ENCODE peak calls at places on chromosomes 16 and 17, in four cellular contexts. X is GM12864, U is fibroblast of pulmonary artery, Y is astrocyte. Z is an unnamed sample.

GRCh38 chr17:4499431-4500187 is 928 bp downstream of the SPNS2 start:
- DNase-seq in Y (no peak), X (no peak), U (no peak), Z (no peak)

GRCh38 chr16:80391095-80391494 is 149.7 kb upstream of the DYNLRB2 start:
- DNase-seq in U (no peak), X (no peak), Y (no peak), Z (no peak)

GRCh38 chr16:47660540-47660939 is 199.4 kb downstream of the PHKB start:
- DNase-seq in X (no peak), U (no peak), Y (no peak), Z (no peak)

GRCh38 chr17:9677411-9677810 is 32.1 kb downstream of the USP43 start:
- DNase-seq in U (no peak), X (no peak), Y (no peak), Z (no peak)

GRCh38 chr17:34146440-34147043 is 108.5 kb upstream of the CCL2 start:
- DNase-seq in U (no peak), X (no peak), Y (no peak), Z (no peak)

GRCh38 chr16:66408181-66409048 is 18.7 kb upstream of the BEAN1 start:
- DNase-seq in Y (peak), X (no peak), U (peak), Z (no peak)

GRCh38 chr17:37168731-37169353 is 206.9 kb upstream of the C17orf78 start:
- DNase-seq in X (no peak), Y (no peak), U (no peak), Z (no peak)

GRCh38 chr17:44556114-44556853 is 1.0 kb upstream of the FZD2 start:
- DNase-seq in X (peak), Y (no peak), U (peak), Z (no peak)

GRCh38 chr16:64964126-64964540 is 157.7 kb downstream of the CDH11 start:
- DNase-seq in X (no peak), U (peak), Y (peak), Z (no peak)

GRCh38 chr17:56144205-56144604 is 9.1 kb upstream of the ANKFN1 start:
- DNase-seq in Y (no peak), U (no peak), X (no peak), Z (no peak)

GRCh38 chr16:50151322-50151721 is 1.8 kb upstream of the TENT4B start:
- DNase-seq in Y (no peak), X (no peak), U (no peak), Z (no peak)

GRCh38 chr16:26649646-26650045 is 417.1 kb upstream of the C16orf82 start:
- DNase-seq in Y (no peak), U (no peak), X (no peak), Z (no peak)

GRCh38 chr17:76153640-76154039 is 12.6 kb upstream of the FOXJ1 start:
- DNase-seq in X (no peak), U (peak), Y (peak), Z (no peak)

GRCh38 chr17:48577946-48578615 is at the start of gene HOXB4:
- DNase-seq in U (peak), Y (peak), X (peak), Z (no peak)

GRCh38 chr17:21166599-21167265 is 40.0 kb downstream of the DHRS7B start:
- DNase-seq in Y (peak), U (peak), X (no peak), Z (no peak)

GRCh38 chr16:73369841-73370240 is 321.9 kb upstream of the ZFHX3 start:
- DNase-seq in X (no peak), U (no peak), Y (no peak), Z (no peak)

GRCh38 chr17:50507871-50508572 is at the start of gene MYCBPAP:
- DNase-seq in X (peak), U (peak), Y (peak), Z (peak)

GRCh38 chr16:85151603-85152413 is 39.5 kb upstream of the CIBAR2 start:
- DNase-seq in U (peak), X (no peak), Y (peak), Z (no peak)

GRCh38 chr17:33038740-33039139 is 47.1 kb downstream of the SPACA3 start:
- DNase-seq in Y (peak), U (peak), X (no peak), Z (no peak)

GRCh38 chr17:82252511-82253178 is 20.9 kb downstream of the CSNK1D start:
- DNase-seq in U (no peak), X (no peak), Y (no peak), Z (peak)

GRCh38 chr17:82106697-82107305 is 8.8 kb upstream of the FASN start:
- DNase-seq in Y (no peak), U (no peak), X (no peak), Z (no peak)

GRCh38 chr17:47810200-47810821 is 11.3 kb downstream of the OSBPL7 start:
- DNase-seq in X (no peak), U (peak), Y (peak), Z (peak)

GRCh38 chr17:7982171-7982570 is 20.2 kb upstream of the GUCY2D start:
- DNase-seq in X (no peak), U (peak), Y (peak), Z (no peak)

GRCh38 chr17:67052720-67053437 is 8.5 kb downstream of the CACNG1 start:
- DNase-seq in Y (no peak), X (no peak), U (no peak), Z (no peak)

GRCh38 chr16:9062301-9062700 is 29.1 kb upstream of the HAPSTR1 start:
- DNase-seq in U (no peak), X (no peak), Y (no peak), Z (no peak)

GRCh38 chr16:64695684-64696083 is 426.2 kb downstream of the CDH11 start:
- DNase-seq in U (no peak), Y (no peak), X (no peak), Z (no peak)

GRCh38 chr17:61196302-61196704 is 203.3 kb upstream of the TBX2 start:
- DNase-seq in U (no peak), X (no peak), Y (no peak), Z (no peak)

GRCh38 chr17:42868338-42868737 is 17.3 kb downstream of the AOC3 start:
- DNase-seq in Y (no peak), X (no peak), U (no peak), Z (no peak)

GRCh38 chr16:75458029-75458428 is 6.5 kb downstream of the TMEM170A start:
- DNase-seq in Y (no peak), X (no peak), U (no peak), Z (no peak)

GRCh38 chr17:17075037-17075755 is 32.9 kb downstream of the MPRIP start:
- DNase-seq in U (peak), X (no peak), Y (peak), Z (peak)

GRCh38 chr17:44758414-44759095 is at the start of gene ADAM11:
- DNase-seq in U (no peak), X (no peak), Y (no peak), Z (no peak)

GRCh38 chr17:39235555-39236221 is 9.9 kb upstream of the STAC2 start:
- DNase-seq in U (peak), Y (peak), X (peak), Z (peak)

GRCh38 chr16:26645629-26646028 is 421.1 kb upstream of the C16orf82 start:
- DNase-seq in U (no peak), Y (no peak), X (no peak), Z (no peak)

GRCh38 chr17:69103557-69104233 is 38.0 kb downstream of the ABCA6 start:
- DNase-seq in U (no peak), X (no peak), Y (no peak), Z (no peak)

GRCh38 chr16:81610144-81610842 is 165.7 kb downstream of the CMIP start:
- DNase-seq in Y (peak), X (no peak), U (peak), Z (no peak)

GRCh38 chr17:50531428-50532025 is 1.0 kb upstream of the EPN3 start:
- DNase-seq in X (no peak), U (no peak), Y (no peak), Z (no peak)

GRCh38 chr17:48542114-48542955 is 2.6 kb downstream of the HOXB2 start:
- DNase-seq in Y (no peak), U (peak), X (no peak), Z (no peak)

GRCh38 chr16:49194499-49195260 is 87.0 kb downstream of the CBLN1 start:
- DNase-seq in Y (no peak), U (no peak), X (no peak), Z (no peak)

GRCh38 chr17:49696233-49696761 is 11.5 kb downstream of the SLC35B1 start:
- DNase-seq in U (no peak), Y (no peak), X (peak), Z (no peak)

GRCh38 chr17:30237296-30238002 is 2.0 kb upstream of the SLC6A4 start:
- DNase-seq in X (no peak), Y (no peak), U (no peak), Z (no peak)

GRCh38 chr17:28368915-28369683 is 1.0 kb downstream of the VTN start:
- DNase-seq in X (no peak), Y (no peak), U (no peak), Z (no peak)

GRCh38 chr17:28370744-28371103 is 617 bp upstream of the VTN start:
- DNase-seq in Y (no peak), X (no peak), U (no peak), Z (no peak)

GRCh38 chr17:28369684-28370034 is 448 bp downstream of the VTN start:
- DNase-seq in Y (no peak), X (no peak), U (no peak), Z (no peak)

GRCh38 chr17:28371245-28372202 is at the start of gene SARM1:
- DNase-seq in X (peak), Y (peak), U (peak), Z (peak)

GRCh38 chr17:28370035-28370743 is at the start of gene VTN:
- DNase-seq in U (peak), X (no peak), Y (no peak), Z (no peak)
- TF ChIP-seq CTCF in U (no peak), X (no peak), Y (no peak), Z (no peak)

DNA sequence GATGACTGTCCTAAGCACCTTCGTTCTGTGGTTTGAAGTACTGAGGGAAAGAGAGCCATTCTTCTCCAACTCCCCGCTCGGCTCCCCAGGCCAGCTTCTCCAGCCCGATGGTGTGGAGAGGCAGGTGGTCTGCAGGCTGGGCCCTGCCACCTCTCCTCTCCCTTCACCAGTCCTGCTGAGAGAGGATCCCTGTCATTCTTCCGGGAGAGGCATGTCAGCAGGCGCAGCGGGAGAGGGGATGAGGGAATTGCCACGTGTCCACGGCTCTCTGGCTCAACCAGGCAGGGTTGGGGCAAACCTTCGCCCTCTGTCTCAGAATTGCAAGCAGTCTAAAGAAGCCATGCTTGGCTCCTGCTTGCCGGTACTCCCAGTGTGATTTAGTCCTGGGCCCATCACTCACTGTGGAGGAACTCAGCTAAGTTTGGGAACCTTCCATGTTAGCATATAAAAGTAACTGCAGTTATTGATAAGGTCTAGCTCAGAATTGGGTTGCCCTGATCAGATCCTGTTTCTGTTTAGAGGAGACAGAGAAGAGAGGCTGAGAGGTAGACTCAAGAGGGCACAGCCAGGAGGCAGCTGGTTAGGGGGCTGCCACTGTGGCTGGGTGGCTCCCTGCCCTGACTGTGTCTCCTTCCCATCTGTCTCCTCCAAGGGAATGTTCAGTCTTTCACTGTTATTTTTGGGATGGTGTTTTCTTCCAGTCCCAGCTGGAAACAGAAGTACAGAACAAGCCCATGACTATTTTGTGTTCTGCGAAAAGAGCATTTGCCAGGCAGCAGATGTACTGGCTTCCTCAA is 17.4 kb downstream of the HS3ST3B1 start:
- DNase-seq in X (no peak), U (no peak), Y (no peak), Z (no peak)
- TF ChIP-seq CTCF in X (no peak), U (no peak), Y (no peak), Z (no peak)

GRCh38 chr17:65918921-65919546 is 272.9 kb downstream of the CEP112 start:
- DNase-seq in U (peak), Y (no peak), X (no peak), Z (no peak)
- TF ChIP-seq CTCF in U (peak), Y (no peak), X (no peak), Z (peak)

DNA sequence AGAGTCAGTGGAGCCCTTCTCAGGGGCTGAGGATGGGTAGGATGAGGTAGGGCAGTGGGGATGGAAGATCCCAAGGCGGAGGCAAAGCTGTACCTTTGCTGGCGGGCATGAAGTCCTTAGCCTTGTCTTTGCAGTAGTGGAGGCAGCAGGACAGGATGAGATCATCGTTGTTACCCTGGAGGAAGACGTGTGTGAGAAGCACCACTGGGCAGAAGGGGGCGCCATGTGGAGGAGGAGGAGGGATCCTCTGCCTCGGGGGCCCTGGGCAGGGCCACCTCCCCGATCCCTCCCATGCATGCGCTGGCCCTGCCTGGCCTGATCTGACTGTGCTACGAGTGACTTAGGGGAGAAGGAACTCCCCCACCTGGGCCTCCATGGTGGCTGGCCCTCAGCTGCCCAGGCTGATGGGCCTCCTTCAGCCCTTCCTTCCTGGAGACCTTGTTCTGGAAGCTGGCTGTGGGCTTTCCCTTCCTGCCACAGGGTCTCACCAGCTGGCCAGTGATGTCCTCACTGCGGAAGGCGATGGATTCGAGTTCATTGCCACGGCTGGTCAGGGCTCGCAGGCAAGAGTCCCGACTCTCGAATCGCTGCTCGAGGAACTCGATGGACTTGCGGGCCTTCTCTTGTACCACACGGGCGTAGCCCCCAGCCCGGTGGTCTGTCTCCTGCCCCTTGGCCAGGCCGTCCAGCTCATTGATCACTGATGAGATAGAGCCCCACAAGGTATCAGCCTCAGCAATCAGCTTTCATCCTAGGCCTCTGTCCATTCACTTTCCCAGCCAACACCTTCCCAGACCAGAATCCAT is 10.3 kb downstream of the HIC1 start:
- DNase-seq in X (no peak), U (peak), Y (peak), Z (no peak)
- TF ChIP-seq CTCF in X (peak), U (peak), Y (peak), Z (peak)

GRCh38 chr17:74455025-74455585 is 11.3 kb upstream of the CD300A start:
- DNase-seq in U (no peak), Y (no peak), X (no peak), Z (no peak)

GRCh38 chr17:74457820-74458166 is 8.6 kb upstream of the CD300A start:
- DNase-seq in U (no peak), X (no peak), Y (no peak), Z (no peak)

GRCh38 chr17:74459622-74460021 is 6.8 kb upstream of the CD300A start:
- DNase-seq in Y (no peak), X (no peak), U (no peak), Z (no peak)

GRCh38 chr17:74458835-74459234 is 7.6 kb upstream of the CD300A start:
- DNase-seq in Y (no peak), X (no peak), U (no peak), Z (no peak)

DNA sequence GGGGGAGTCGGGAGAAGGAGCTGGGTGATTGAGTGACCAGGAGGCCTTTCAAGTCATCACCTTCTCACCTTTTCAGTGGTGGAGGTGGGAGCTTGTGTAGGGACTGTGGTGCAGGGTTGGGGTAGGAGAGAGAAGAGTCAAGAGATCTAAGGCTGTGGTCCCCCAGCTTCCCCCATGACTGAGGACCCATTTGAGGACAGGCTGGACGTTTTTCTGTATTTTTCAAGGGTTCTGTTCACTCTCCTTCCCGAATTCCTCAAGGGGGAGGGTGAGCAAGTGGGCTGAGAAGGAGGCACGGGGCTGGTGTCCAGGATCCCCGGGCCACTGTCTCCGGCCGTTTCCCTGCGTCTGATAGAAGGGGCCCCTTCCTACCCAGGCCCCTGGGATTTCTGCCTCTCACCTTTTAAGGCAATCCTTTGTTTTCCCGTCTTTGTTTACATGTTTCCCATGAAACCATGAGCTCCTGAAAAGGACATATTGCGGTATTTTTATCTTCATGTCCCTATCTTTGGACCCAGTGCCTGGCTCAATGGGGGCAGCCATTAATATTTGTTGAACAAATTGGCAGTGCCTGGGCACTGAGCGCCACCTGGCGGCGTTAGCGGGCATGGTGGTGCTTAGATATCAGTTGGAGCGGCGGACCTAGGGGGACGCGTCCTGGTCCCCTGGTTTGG is 9.2 kb upstream of the CD300A start:
- DNase-seq in X (no peak), U (peak), Y (no peak), Z (no peak)
- TF ChIP-seq CTCF in X (peak), U (peak), Y (peak), Z (peak)

DNA sequence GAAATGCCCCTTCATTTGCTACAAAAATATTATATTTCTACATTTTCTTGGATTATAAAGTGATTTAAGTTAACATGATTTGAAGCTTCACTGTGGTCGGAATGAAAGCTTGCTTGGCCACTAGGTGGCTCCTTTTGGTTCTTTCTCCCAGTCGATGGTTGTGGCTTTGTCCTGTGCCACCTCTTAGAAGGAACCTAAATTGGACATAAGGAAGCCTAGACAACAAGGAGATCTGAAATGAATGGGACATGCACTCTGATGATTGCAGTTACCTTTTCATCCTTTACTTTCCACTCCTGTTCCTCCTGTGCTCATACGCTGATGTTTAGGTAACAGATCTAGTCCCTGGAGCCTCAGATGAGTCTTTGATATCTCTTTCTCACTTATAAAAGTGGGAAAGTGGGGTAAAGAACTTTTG is 39.2 kb downstream of the FTO start:
- DNase-seq in U (peak), X (no peak), Y (no peak), Z (no peak)
- TF ChIP-seq CTCF in U (peak), X (peak), Y (peak), Z (peak)

GRCh38 chr17:73646409-73647305 is 2.4 kb upstream of the SDK2 start:
- DNase-seq in Y (no peak), U (no peak), X (no peak), Z (no peak)
- TF ChIP-seq CTCF in Y (peak), U (no peak), X (no peak), Z (peak)

DNA sequence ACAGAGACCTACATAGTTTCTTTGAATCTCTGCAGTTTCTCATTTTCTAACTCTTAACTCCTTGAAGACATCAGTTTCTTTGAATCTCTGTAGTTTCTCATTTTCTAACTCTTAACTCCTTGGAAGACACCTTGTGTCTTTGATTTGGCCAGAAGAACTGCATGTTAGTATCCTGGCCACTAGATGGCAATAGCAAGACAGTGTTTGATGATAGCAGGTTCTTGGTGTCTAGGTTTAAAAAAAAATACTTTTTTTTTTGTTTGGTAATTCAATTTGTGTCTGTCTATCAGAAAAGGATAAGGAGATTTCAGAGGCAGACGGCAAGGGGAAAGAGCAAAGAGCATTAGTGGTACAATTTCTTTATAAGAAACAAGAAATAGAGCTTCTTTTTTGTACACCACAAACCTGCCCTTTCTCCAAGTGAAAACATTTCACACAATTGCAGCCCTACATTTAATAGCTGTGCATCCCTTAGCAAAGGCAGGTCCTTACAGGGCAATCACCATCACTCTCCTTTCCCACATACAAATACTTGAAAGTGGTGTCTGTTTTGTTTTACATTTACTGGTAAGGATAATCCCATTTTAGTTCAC is 1324.9 kb upstream of the CDH8 start:
- DNase-seq in U (peak), X (peak), Y (peak), Z (no peak)
- TF ChIP-seq CTCF in U (peak), X (peak), Y (peak), Z (peak)

GRCh38 chr16:83887088-83887487 is 11.8 kb upstream of the MLYCD start:
- DNase-seq in X (no peak), U (peak), Y (no peak), Z (no peak)
- TF ChIP-seq CTCF in X (peak), U (peak), Y (no peak), Z (peak)